ENCODE peak calls at places on chromosome 13, in ten cellular contexts. V, F, M, H, E, A, P, J, D and S are unnamed samples. For H3K36me3, the result is how much of the 10 kb centered on the place peaks cover.

GRCh38 chr13:51501592-51502205 is 48.9 kb upstream of the INTS6 start:
- DNase-seq in V (no peak), F (peak), M (no peak), H (no peak), E (peak), A (no peak), P (peak), J (no peak), D (no peak), S (no peak)

GRCh38 chr13:77696863-77697207 is 652 bp upstream of the SLAIN1 start:
- DNase-seq in V (no peak), F (no peak), M (no peak), H (no peak), E (no peak), A (no peak), P (no peak), J (no peak), D (no peak), S (no peak)

GRCh38 chr13:113941571-113942191 is 32.2 kb downstream of the C13orf46 start:
- DNase-seq in V (no peak), F (peak), M (peak), H (peak), E (no peak), A (no peak), P (peak), J (peak), D (peak), S (no peak)

GRCh38 chr13:36713842-36714241 is 40.0 kb downstream of the SERTM1 start:
- DNase-seq in V (no peak), F (peak), M (no peak), H (no peak), E (no peak), A (no peak), P (peak), J (no peak), D (no peak), S (no peak)

GRCh38 chr13:34046457-34046856 is 228.5 kb downstream of the RFC3 start:
- DNase-seq in V (no peak), F (no peak), M (no peak), H (no peak), E (no peak), A (no peak), P (peak), J (no peak), D (no peak), S (no peak)

GRCh38 chr13:54029226-54029625 is 1000.6 kb downstream of the OLFM4 start:
- DNase-seq in V (no peak), F (peak), M (no peak), H (peak), E (no peak), A (no peak), P (peak), J (no peak), D (no peak), S (no peak)

GRCh38 chr13:100130092-100130491 is 41.2 kb downstream of the PCCA start:
- DNase-seq in V (peak), F (no peak), M (no peak), H (no peak), E (no peak), A (no peak), P (peak), J (no peak), D (no peak), S (no peak)

GRCh38 chr13:100156786-100157185 is 67.9 kb downstream of the PCCA start:
- DNase-seq in V (no peak), F (peak), M (no peak), H (peak), E (no peak), A (no peak), P (peak), J (no peak), D (no peak), S (no peak)

GRCh38 chr13:113122571-113123225 is at the start of gene F10:
- DNase-seq in V (peak), F (no peak), M (no peak), H (no peak), E (peak), A (peak), P (peak), J (peak), D (peak), S (peak)

GRCh38 chr13:35787937-35788336 is 311.4 kb upstream of the MAB21L1 start:
- DNase-seq in V (no peak), F (no peak), M (no peak), H (no peak), E (no peak), A (no peak), P (peak), J (no peak), D (no peak), S (no peak)

GRCh38 chr13:74258951-74259350 is 124.7 kb upstream of the KLF12 start:
- DNase-seq in V (no peak), F (no peak), M (no peak), H (no peak), E (no peak), A (no peak), P (no peak), J (no peak), D (no peak), S (no peak)

GRCh38 chr13:29993196-29993595 is 142.8 kb upstream of the UBL3 start:
- DNase-seq in V (no peak), F (no peak), M (no peak), H (no peak), E (no peak), A (no peak), P (no peak), J (no peak), D (no peak), S (no peak)

GRCh38 chr13:73828811-73829210 is 305.4 kb downstream of the KLF12 start:
- DNase-seq in V (no peak), F (no peak), M (no peak), H (no peak), E (no peak), A (no peak), P (peak), J (no peak), D (no peak), S (no peak)

GRCh38 chr13:99316224-99316623 is 9.0 kb upstream of the GPR183 start:
- DNase-seq in V (no peak), F (no peak), M (no peak), H (no peak), E (no peak), A (no peak), P (no peak), J (no peak), D (no peak), S (no peak)

GRCh38 chr13:46295531-46296464 is 84.1 kb downstream of the LRRC63 start:
- DNase-seq in V (no peak), F (peak), M (no peak), H (no peak), E (peak), A (peak), P (peak), J (peak), D (no peak), S (no peak)

GRCh38 chr13:32135655-32136054 is 104.1 kb downstream of the FRY start:
- DNase-seq in V (no peak), F (peak), M (no peak), H (no peak), E (peak), A (no peak), P (peak), J (peak), D (no peak), S (no peak)

GRCh38 chr13:59607780-59608233 is 555.9 kb downstream of the DIAPH3 start:
- DNase-seq in V (no peak), F (no peak), M (no peak), H (no peak), E (no peak), A (no peak), P (no peak), J (no peak), D (no peak), S (no peak)

DNA sequence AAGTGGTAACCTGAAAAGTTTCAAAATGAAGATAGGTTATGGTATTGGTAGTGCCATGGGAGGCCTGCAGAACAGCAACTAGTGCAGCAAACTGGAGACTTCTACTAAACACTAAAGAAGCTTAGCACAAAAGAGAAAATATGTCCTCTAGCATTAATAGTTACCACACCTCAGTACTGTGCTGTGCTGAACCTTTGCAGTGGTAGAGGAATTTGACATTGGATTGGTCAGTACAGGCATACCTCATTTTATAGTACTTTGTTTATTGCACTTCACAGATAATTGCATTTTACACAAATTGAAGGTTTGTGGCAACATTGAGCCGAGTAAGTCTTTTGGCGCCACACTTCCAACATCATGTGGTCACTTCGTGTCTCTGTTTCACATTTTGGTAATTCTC is 40.4 kb downstream of the ZMYM2 start:
- DNase-seq in V (no peak), F (no peak), M (no peak), H (no peak), E (no peak), A (no peak), P (no peak), J (no peak), D (no peak), S (no peak)
- H3K36me3 ChIP-seq in V (under half), F (under half), M (under half), H (under half), E (under half), A (under half), P (under half), J (under half), D (half or more), S (under half)

GRCh38 chr13:103883152-103883551 is 816.9 kb upstream of the SLC10A2 start:
- DNase-seq in V (peak), F (peak), M (peak), H (peak), E (peak), A (peak), P (peak), J (peak), D (peak), S (peak)
- TF ChIP-seq CTCF in V (peak), F (peak), M (peak), H (peak), E (peak), A (peak), P (peak), J (peak), D (peak), S (no peak)

DNA sequence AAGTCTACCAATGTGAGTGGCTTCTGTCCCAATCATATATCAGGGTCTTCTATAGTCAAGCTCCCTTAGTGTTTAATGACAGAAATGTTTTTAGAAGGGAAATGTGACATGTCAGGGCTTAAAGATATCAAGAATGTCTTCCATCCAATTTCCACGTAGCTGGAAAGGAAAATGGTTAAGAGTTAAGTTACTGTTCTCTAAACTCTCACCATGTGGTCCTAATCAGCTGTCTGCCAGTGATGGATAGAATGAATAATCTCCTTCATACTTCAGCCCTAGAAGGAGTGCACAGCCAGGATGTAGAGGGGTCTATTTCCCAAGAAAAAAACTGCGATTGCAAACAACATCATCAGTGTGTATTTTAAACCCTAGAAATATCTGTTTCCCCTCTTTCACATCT is 36.3 kb downstream of the FLT1 start:
- DNase-seq in V (no peak), F (no peak), M (no peak), H (no peak), E (no peak), A (no peak), P (no peak), J (no peak), D (no peak), S (no peak)
- H3K36me3 ChIP-seq in V (under half), F (under half), M (under half), H (under half), E (under half), A (under half), P (under half), J (under half), D (under half), S (under half)

GRCh38 chr13:109611912-109612691 is 174.3 kb downstream of the IRS2 start:
- DNase-seq in V (no peak), F (peak), M (no peak), H (peak), E (no peak), A (no peak), P (no peak), J (no peak), D (no peak), S (no peak)

GRCh38 chr13:109608503-109608902 is 177.9 kb downstream of the IRS2 start:
- DNase-seq in V (no peak), F (no peak), M (no peak), H (no peak), E (no peak), A (no peak), P (no peak), J (no peak), D (no peak), S (no peak)

GRCh38 chr13:109608032-109608431 is 178.4 kb downstream of the IRS2 start:
- DNase-seq in V (no peak), F (no peak), M (no peak), H (peak), E (no peak), A (no peak), P (no peak), J (no peak), D (no peak), S (no peak)

GRCh38 chr13:109606404-109607028 is 179.9 kb downstream of the IRS2 start:
- DNase-seq in V (no peak), F (no peak), M (no peak), H (no peak), E (no peak), A (no peak), P (no peak), J (no peak), D (no peak), S (no peak)

GRCh38 chr13:109610517-109610916 is 175.9 kb downstream of the IRS2 start:
- DNase-seq in V (peak), F (peak), M (no peak), H (peak), E (no peak), A (peak), P (no peak), J (no peak), D (peak), S (peak)
- TF ChIP-seq CTCF in V (peak), F (peak), M (no peak), H (peak), E (peak), A (peak), P (peak), J (peak), D (no peak), S (no peak)

DNA sequence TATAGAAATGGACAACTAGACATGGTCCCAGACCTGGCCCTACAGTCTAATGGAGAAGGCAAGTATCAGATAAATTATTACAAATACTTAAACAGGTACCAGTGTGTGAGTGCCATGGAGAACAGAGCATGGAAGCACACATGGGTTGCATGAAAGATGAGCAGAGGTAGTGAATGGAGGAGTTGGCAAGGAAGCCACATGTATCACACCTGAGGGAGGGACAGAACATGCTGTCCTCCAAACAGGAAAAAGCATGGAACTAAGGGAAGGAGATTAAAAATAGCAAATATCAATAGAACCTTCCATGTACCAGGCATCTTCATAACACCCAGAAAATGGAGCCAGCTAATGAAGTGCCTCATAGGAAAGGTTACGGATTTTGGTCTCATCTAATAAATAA is 85.9 kb downstream of the SACS start:
- DNase-seq in V (no peak), F (no peak), M (no peak), H (no peak), E (no peak), A (no peak), P (no peak), J (no peak), D (no peak), S (no peak)
- H3K36me3 ChIP-seq in V (under half), F (under half), M (under half), H (under half), E (under half), A (under half), P (under half), J (under half), D (under half), S (under half)

GRCh38 chr13:60620611-60621395 is 223.8 kb downstream of the TDRD3 start:
- DNase-seq in V (no peak), F (no peak), M (no peak), H (no peak), E (no peak), A (no peak), P (peak), J (no peak), D (no peak), S (no peak)

GRCh38 chr13:60613080-60613479 is 216.1 kb downstream of the TDRD3 start:
- DNase-seq in V (no peak), F (no peak), M (no peak), H (no peak), E (no peak), A (no peak), P (no peak), J (no peak), D (no peak), S (no peak)

GRCh38 chr13:60623131-60623530 is 226.1 kb downstream of the TDRD3 start:
- DNase-seq in V (no peak), F (no peak), M (no peak), H (no peak), E (no peak), A (no peak), P (no peak), J (no peak), D (no peak), S (no peak)

GRCh38 chr13:60619461-60619860 is 222.4 kb downstream of the TDRD3 start:
- DNase-seq in V (no peak), F (no peak), M (no peak), H (no peak), E (no peak), A (no peak), P (no peak), J (no peak), D (no peak), S (no peak)

DNA sequence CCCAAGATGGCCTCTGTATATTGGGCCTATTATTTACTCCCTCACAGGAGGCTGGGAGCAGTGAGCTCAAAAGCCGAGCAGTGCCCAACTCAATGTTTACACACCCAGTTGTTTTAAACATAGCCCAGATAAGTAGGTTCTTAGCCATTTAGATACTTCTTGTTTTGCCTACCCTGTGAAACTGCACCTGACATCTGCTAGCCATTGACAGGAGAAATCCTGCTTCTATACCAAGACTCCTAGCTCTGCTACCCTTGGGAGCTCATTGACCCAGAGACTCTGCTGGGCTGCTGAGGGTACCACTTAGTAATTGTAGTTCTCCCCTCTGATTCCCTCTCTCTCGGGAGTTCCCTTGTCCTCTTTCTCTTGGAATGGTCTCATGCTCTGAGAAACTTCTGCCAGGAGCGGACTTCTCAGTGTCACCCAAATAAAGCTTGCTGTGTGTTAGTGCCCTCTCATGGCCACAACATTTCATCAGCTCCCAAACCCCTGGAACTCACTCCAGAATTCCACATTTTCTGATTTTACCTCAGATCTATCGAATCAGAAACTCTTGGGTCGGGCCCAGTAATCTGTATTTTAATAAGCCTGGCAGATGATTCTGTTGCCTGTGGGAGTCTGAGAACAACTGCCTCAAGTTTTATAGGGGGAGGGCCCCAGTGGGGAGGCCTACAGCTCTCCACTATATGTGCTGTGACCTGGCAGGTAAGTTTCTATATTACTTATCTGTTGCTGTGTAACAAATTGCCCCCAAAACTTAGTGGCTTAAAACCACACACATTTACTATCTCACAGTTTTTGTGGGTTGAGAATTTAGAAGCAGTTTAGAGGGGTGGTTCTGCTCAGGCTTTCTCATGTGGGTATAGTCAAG is 221.1 kb downstream of the TDRD3 start:
- DNase-seq in V (no peak), F (peak), M (no peak), H (no peak), E (peak), A (no peak), P (peak), J (peak), D (no peak), S (no peak)
- TF ChIP-seq CTCF in V (peak), F (peak), M (no peak), H (no peak), E (peak), A (no peak), P (peak), J (peak), D (no peak), S (no peak)

GRCh38 chr13:102638741-102639140 is 42.0 kb downstream of the TPP2 start:
- DNase-seq in V (no peak), F (no peak), M (no peak), H (no peak), E (no peak), A (no peak), P (no peak), J (no peak), D (no peak), S (no peak)

GRCh38 chr13:102643656-102644055 is 46.9 kb downstream of the TPP2 start:
- DNase-seq in V (no peak), F (no peak), M (no peak), H (no peak), E (peak), A (no peak), P (peak), J (peak), D (no peak), S (no peak)

GRCh38 chr13:102645701-102646100 is 48.9 kb downstream of the TPP2 start:
- DNase-seq in V (no peak), F (no peak), M (no peak), H (no peak), E (no peak), A (no peak), P (no peak), J (no peak), D (no peak), S (no peak)

GRCh38 chr13:102642029-102642428 is 45.2 kb downstream of the TPP2 start:
- DNase-seq in V (no peak), F (no peak), M (no peak), H (no peak), E (no peak), A (no peak), P (no peak), J (no peak), D (no peak), S (no peak)

DNA sequence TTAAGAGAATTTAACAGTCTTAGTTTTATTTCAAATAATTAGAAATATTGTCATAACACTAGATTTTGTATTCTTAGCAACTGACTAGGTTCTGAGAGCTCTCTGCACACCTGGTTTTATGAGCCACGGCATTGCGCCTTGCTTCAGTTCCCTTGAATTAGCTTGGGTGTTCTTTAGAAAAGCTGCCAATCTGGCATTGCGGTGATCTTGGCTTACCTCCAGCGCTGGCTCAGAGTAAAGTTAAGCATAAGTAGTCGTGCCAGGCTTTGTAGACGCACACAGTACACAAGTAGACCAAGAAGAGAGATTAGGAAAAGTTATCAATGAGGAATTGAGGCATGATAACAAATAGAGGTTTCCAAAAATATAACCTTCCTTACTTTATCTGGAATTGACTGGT is 45.7 kb downstream of the TPP2 start:
- DNase-seq in V (peak), F (peak), M (no peak), H (no peak), E (no peak), A (peak), P (peak), J (no peak), D (no peak), S (peak)
- H3K36me3 ChIP-seq in V (under half), F (under half), M (under half), H (under half), E (under half), A (under half), P (under half), J (under half), D (half or more), S (under half)